ENCODE peak calls at places on chromosomes 1 and 21, in six cellular contexts. One of them, this sample, is unnamed.

GRCh38 chr1:82818596-82818995 is 1017.9 kb downstream of the ADGRL2 start:
- DNase-seq in ovary: no peak
- DNase-seq in prostate gland: no peak
- DNase-seq in breast epithelium: no peak
- DNase-seq in RWPE2: no peak
- DNase-seq in heart left ventricle: no peak
- DNase-seq in this sample: peak; percentile 60

GRCh38 chr1:37037675-37038074 is 3.4 kb upstream of the GRIK3 start:
- DNase-seq in ovary: no peak
- DNase-seq in prostate gland: no peak
- DNase-seq in breast epithelium: no peak
- DNase-seq in RWPE2: no peak
- DNase-seq in heart left ventricle: no peak
- DNase-seq in this sample: no peak

GRCh38 chr1:198681247-198681646 is 42.4 kb downstream of the PTPRC start:
- DNase-seq in ovary: no peak
- DNase-seq in prostate gland: no peak
- DNase-seq in breast epithelium: no peak
- DNase-seq in RWPE2: no peak
- DNase-seq in heart left ventricle: no peak
- DNase-seq in this sample: no peak

GRCh38 chr1:234655328-234656069 is 45.5 kb upstream of the IRF2BP2 start:
- DNase-seq in ovary: no peak
- DNase-seq in prostate gland: no peak
- DNase-seq in breast epithelium: no peak
- DNase-seq in RWPE2: no peak
- DNase-seq in heart left ventricle: no peak
- DNase-seq in this sample: no peak

GRCh38 chr1:24102966-24103365 is 9.0 kb downstream of the MYOM3 start:
- DNase-seq in ovary: no peak
- DNase-seq in prostate gland: no peak
- DNase-seq in breast epithelium: peak; percentile 58
- DNase-seq in RWPE2: no peak
- DNase-seq in heart left ventricle: peak; percentile 82
- DNase-seq in this sample: no peak

GRCh38 chr21:35011681-35012080 is 37.4 kb downstream of the RUNX1 start:
- DNase-seq in ovary: no peak
- DNase-seq in prostate gland: no peak
- DNase-seq in breast epithelium: no peak
- DNase-seq in RWPE2: no peak
- DNase-seq in heart left ventricle: no peak
- DNase-seq in this sample: no peak

GRCh38 chr1:167425482-167425881 is 92.8 kb downstream of the CD247 start:
- DNase-seq in ovary: no peak
- DNase-seq in prostate gland: no peak
- DNase-seq in breast epithelium: no peak
- DNase-seq in RWPE2: no peak
- DNase-seq in heart left ventricle: no peak
- DNase-seq in this sample: no peak

GRCh38 chr1:162397039-162397448 is 14.9 kb downstream of the SH2D1B start:
- DNase-seq in ovary: no peak
- DNase-seq in prostate gland: peak; percentile 1
- DNase-seq in breast epithelium: no peak
- DNase-seq in RWPE2: no peak
- DNase-seq in heart left ventricle: no peak
- DNase-seq in this sample: no peak

GRCh38 chr1:167926486-167926997 is 9.9 kb upstream of the DCAF6 start:
- DNase-seq in ovary: no peak
- DNase-seq in prostate gland: no peak
- DNase-seq in breast epithelium: no peak
- DNase-seq in RWPE2: no peak
- DNase-seq in heart left ventricle: no peak
- DNase-seq in this sample: no peak

GRCh38 chr21:15560383-15561056 is 169.3 kb upstream of the USP25 start:
- DNase-seq in ovary: no peak
- DNase-seq in prostate gland: no peak
- DNase-seq in breast epithelium: no peak
- DNase-seq in RWPE2: no peak
- DNase-seq in heart left ventricle: no peak
- DNase-seq in this sample: peak; percentile 3

GRCh38 chr1:228860911-228861829 is 125.9 kb downstream of the RHOU start:
- DNase-seq in ovary: no peak
- DNase-seq in prostate gland: no peak
- DNase-seq in breast epithelium: no peak
- DNase-seq in RWPE2: no peak
- DNase-seq in heart left ventricle: no peak
- DNase-seq in this sample: peak; percentile 86

GRCh38 chr21:40516336-40516735 is 330.6 kb downstream of the DSCAM start:
- DNase-seq in ovary: no peak
- DNase-seq in prostate gland: no peak
- DNase-seq in breast epithelium: no peak
- DNase-seq in RWPE2: no peak
- DNase-seq in heart left ventricle: no peak
- DNase-seq in this sample: no peak

GRCh38 chr1:170075186-170075585 is 691 bp upstream of the KIFAP3 start:
- DNase-seq in ovary: peak; percentile 15
- DNase-seq in prostate gland: no peak
- DNase-seq in breast epithelium: no peak
- DNase-seq in RWPE2: no peak
- DNase-seq in heart left ventricle: no peak
- DNase-seq in this sample: no peak

GRCh38 chr1:80910426-80910825 is 890.3 kb upstream of the ADGRL2 start:
- DNase-seq in ovary: no peak
- DNase-seq in prostate gland: no peak
- DNase-seq in breast epithelium: no peak
- DNase-seq in RWPE2: no peak
- DNase-seq in heart left ventricle: no peak
- DNase-seq in this sample: no peak

GRCh38 chr21:45934071-45934470 is 47.5 kb upstream of the COL6A1 start:
- DNase-seq in ovary: no peak
- DNase-seq in prostate gland: no peak
- DNase-seq in breast epithelium: no peak
- DNase-seq in RWPE2: no peak
- DNase-seq in heart left ventricle: no peak
- DNase-seq in this sample: no peak

GRCh38 chr1:178898401-178898800 is 27.5 kb upstream of the ANGPTL1 start:
- DNase-seq in ovary: no peak
- DNase-seq in prostate gland: no peak
- DNase-seq in breast epithelium: no peak
- DNase-seq in RWPE2: no peak
- DNase-seq in heart left ventricle: no peak
- DNase-seq in this sample: no peak

GRCh38 chr1:245085508-245086095 is 69.2 kb upstream of the KIF26B start:
- DNase-seq in ovary: no peak
- DNase-seq in prostate gland: no peak
- DNase-seq in breast epithelium: no peak
- DNase-seq in RWPE2: no peak
- DNase-seq in heart left ventricle: no peak
- DNase-seq in this sample: peak; percentile 89

GRCh38 chr1:100322436-100323211 is 29.7 kb upstream of the CDC14A start:
- DNase-seq in ovary: no peak
- DNase-seq in prostate gland: no peak
- DNase-seq in breast epithelium: no peak
- DNase-seq in RWPE2: no peak
- DNase-seq in heart left ventricle: no peak
- DNase-seq in this sample: no peak

GRCh38 chr1:1777510-1777909 is 760 bp downstream of the NADK start:
- DNase-seq in ovary: peak; percentile 65
- DNase-seq in prostate gland: no peak
- DNase-seq in breast epithelium: no peak
- DNase-seq in RWPE2: no peak
- DNase-seq in heart left ventricle: peak; percentile 52
- DNase-seq in this sample: no peak

GRCh38 chr1:154198756-154199562 is 7.1 kb upstream of the TPM3 start:
- DNase-seq in ovary: no peak
- DNase-seq in prostate gland: peak; percentile 40
- DNase-seq in breast epithelium: no peak
- DNase-seq in RWPE2: no peak
- DNase-seq in heart left ventricle: no peak
- DNase-seq in this sample: peak; percentile 44

DNA sequence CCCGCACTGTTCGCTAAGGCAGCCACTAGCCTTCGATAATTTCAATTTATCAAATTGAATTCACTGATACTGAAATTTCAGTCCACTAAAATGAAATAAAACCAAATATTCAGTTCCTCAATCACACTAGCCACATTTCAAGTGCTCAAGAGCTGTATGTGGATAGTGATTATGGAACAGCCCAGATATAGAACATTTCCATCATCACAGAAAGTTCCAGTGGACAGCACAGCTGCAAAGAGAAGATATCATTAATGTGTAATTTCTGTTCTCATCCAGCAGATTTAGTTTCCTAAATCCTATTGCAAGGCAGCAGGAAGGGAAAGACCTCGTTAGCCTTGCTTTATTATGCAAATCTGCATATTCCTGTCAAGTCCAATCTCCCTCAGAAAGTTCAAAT is 22.6 kb downstream of the CAPZB start:
- DNase-seq in ovary: no peak
- DNase-seq in prostate gland: no peak
- DNase-seq in breast epithelium: no peak
- DNase-seq in RWPE2: no peak
- DNase-seq in heart left ventricle: no peak
- DNase-seq in this sample: no peak
- H3K4me1 ChIP-seq in ovary: peaks cover 38% of the 10 kb centered on the region
- H3K4me1 ChIP-seq in prostate gland: peaks cover 23% of the 10 kb centered on the region
- H3K4me1 ChIP-seq in breast epithelium: no peaks in the 10 kb centered on the region
- H3K4me1 ChIP-seq in RWPE2: peaks cover 7% of the 10 kb centered on the region
- H3K4me1 ChIP-seq in heart left ventricle: peaks cover 75% of the 10 kb centered on the region
- H3K4me1 ChIP-seq in this sample: no peaks in the 10 kb centered on the region

GRCh38 chr1:183945432-183946308 is 91.9 kb downstream of the COLGALT2 start:
- DNase-seq in ovary: no peak
- DNase-seq in prostate gland: no peak
- DNase-seq in breast epithelium: no peak
- DNase-seq in RWPE2: no peak
- DNase-seq in heart left ventricle: no peak
- DNase-seq in this sample: no peak

GRCh38 chr1:183946309-183946591 is 91.3 kb downstream of the COLGALT2 start:
- DNase-seq in ovary: no peak
- DNase-seq in prostate gland: no peak
- DNase-seq in breast epithelium: no peak
- DNase-seq in RWPE2: no peak
- DNase-seq in heart left ventricle: no peak
- DNase-seq in this sample: no peak

DNA sequence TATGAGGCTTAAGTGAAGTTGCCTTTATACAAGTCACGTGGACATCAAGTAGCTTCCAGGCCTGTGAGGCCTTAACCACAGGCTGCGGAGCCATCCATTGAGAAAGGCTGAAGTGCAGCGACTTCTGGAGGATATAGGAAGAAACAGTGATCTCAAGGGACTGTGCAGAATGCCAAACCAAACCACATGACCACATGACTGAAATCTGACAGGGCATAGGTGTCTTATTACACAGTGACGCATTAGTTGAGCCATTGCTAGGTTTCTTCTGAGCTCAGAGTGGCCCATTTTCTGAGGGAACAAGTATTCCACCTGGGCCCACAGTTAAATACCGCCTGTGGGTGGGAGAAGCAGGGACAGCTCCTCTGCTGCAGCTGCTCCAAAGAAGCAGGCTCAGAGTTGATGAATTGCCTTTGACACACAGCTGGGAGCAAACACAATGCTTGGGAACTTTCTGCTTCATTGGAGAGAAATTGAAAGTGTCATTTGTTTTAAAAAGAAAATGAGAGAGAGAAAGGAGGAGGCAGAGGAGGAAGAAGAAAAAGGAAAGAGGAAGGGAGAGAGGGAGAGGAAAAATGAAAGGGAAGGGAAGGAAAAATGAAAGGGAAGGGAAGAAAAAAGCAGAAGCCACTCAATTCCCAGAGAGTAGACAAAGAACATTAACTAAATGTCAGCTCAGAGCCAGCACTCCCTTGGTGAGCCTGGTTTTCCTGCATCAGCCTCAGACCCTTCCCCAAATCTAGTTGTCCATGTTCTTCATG is 94.4 kb downstream of the COLGALT2 start:
- DNase-seq in ovary: no peak
- DNase-seq in prostate gland: no peak
- DNase-seq in breast epithelium: no peak
- DNase-seq in RWPE2: no peak
- DNase-seq in heart left ventricle: no peak
- DNase-seq in this sample: no peak
- TF ChIP-seq CTCF in ovary: no peak
- TF ChIP-seq CTCF in prostate gland: no peak
- TF ChIP-seq CTCF in breast epithelium: no peak
- TF ChIP-seq CTCF in RWPE2: no peak
- TF ChIP-seq CTCF in heart left ventricle: no peak
- TF ChIP-seq CTCF in this sample: peak; percentile 39

GRCh38 chr1:91613594-91613993 is 112.9 kb downstream of the CDC7 start:
- DNase-seq in ovary: no peak
- DNase-seq in prostate gland: no peak
- DNase-seq in breast epithelium: no peak
- DNase-seq in RWPE2: no peak
- DNase-seq in heart left ventricle: no peak
- DNase-seq in this sample: no peak

GRCh38 chr1:91621360-91621759 is 120.7 kb downstream of the CDC7 start:
- DNase-seq in ovary: no peak
- DNase-seq in prostate gland: no peak
- DNase-seq in breast epithelium: no peak
- DNase-seq in RWPE2: no peak
- DNase-seq in heart left ventricle: no peak
- DNase-seq in this sample: no peak

GRCh38 chr1:91621907-91622306 is 121.3 kb downstream of the CDC7 start:
- DNase-seq in ovary: no peak
- DNase-seq in prostate gland: no peak
- DNase-seq in breast epithelium: no peak
- DNase-seq in RWPE2: no peak
- DNase-seq in heart left ventricle: no peak
- DNase-seq in this sample: no peak

GRCh38 chr1:91619881-91620280 is 119.2 kb downstream of the CDC7 start:
- DNase-seq in ovary: no peak
- DNase-seq in prostate gland: no peak
- DNase-seq in breast epithelium: no peak
- DNase-seq in RWPE2: no peak
- DNase-seq in heart left ventricle: no peak
- DNase-seq in this sample: no peak

DNA sequence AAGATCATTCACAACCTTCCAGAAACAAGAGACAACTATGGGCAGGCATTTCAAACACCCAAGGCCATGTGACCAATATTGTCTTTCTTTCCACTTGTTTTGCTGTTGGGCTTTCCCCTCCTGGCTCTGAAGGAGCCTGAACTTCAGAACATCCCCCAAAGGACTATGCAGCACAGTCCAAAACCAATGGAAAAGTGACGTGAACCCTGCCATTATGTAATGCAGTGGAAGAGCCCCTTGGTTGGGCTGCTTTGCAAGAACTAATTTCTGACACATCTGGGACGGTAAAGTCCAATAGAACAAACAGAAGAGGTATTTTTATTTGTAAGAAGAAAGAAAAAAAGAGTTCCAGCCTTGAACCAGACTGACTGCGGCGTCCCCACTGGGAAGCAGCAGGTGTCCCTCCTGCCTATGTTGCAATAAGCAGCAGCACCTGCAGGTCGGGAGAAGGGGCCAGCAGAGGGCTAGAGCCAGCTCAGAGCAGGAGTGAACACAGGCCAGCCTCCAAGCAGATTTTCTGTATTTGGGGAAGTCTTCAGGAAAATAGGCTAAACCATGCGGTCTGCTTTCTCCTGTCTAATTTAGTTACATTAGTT is 116.7 kb downstream of the CDC7 start:
- DNase-seq in ovary: peak; percentile 67
- DNase-seq in prostate gland: no peak
- DNase-seq in breast epithelium: no peak
- DNase-seq in RWPE2: no peak
- DNase-seq in heart left ventricle: no peak
- DNase-seq in this sample: no peak
- H3K27me3 ChIP-seq in ovary: no peaks in the 10 kb centered on the region
- H3K27me3 ChIP-seq in prostate gland: no peaks in the 10 kb centered on the region
- H3K27me3 ChIP-seq in breast epithelium: no peaks in the 10 kb centered on the region
- H3K27me3 ChIP-seq in RWPE2: no peaks in the 10 kb centered on the region
- H3K27me3 ChIP-seq in heart left ventricle: no peaks in the 10 kb centered on the region
- H3K27me3 ChIP-seq in this sample: no peaks in the 10 kb centered on the region

GRCh38 chr1:30755746-30756145 is 1.8 kb downstream of the LAPTM5 start:
- DNase-seq in ovary: no peak
- DNase-seq in prostate gland: no peak
- DNase-seq in breast epithelium: no peak
- DNase-seq in RWPE2: no peak
- DNase-seq in heart left ventricle: no peak
- DNase-seq in this sample: no peak
- H3K4me1 ChIP-seq in ovary: no peaks in the 10 kb centered on the region
- H3K4me1 ChIP-seq in prostate gland: no peaks in the 10 kb centered on the region
- H3K4me1 ChIP-seq in breast epithelium: no peaks in the 10 kb centered on the region
- H3K4me1 ChIP-seq in RWPE2: peaks cover 22% of the 10 kb centered on the region
- H3K4me1 ChIP-seq in heart left ventricle: peaks cover 14% of the 10 kb centered on the region
- H3K4me1 ChIP-seq in this sample: peaks cover 14% of the 10 kb centered on the region

This sample was measured in foreskin keratinocyte.